ENCODE peak calls at places on chromosomes 6 and 20, in seven cellular contexts. P is GM12878, O is GM12892, A is ovary, S is lower leg skin, F is prostate gland, D is spleen. R is an unnamed sample.

GRCh38 chr6:89842228-89842627 is 12.5 kb downstream of the CASP8AP2 start:
- DNase-seq in D (no peak), A (no peak), P (no peak), O (no peak), F (no peak), S (no peak), R (no peak)

GRCh38 chr6:13355969-13356368 is 27.6 kb upstream of the TBC1D7 start:
- DNase-seq in O (peak), D (no peak), A (no peak), P (peak), S (no peak), F (no peak), R (no peak)

GRCh38 chr6:41939848-41940758 is 1.5 kb downstream of the CCND3 start:
- DNase-seq in S (no peak), F (no peak), A (no peak), P (no peak), D (peak), O (no peak), R (no peak)

GRCh38 chr6:169738204-169738971 is 13.0 kb downstream of the DYNLT2 start:
- DNase-seq in O (no peak), A (no peak), D (no peak), S (no peak), F (no peak), P (no peak), R (no peak)

GRCh38 chr6:17012421-17013225 is 89.2 kb upstream of the STMND1 start:
- DNase-seq in O (no peak), A (no peak), D (no peak), S (no peak), P (no peak), F (peak), R (no peak)

GRCh38 chr6:168785720-168786511 is 344.9 kb downstream of the SMOC2 start:
- DNase-seq in F (no peak), D (no peak), A (no peak), O (no peak), S (no peak), P (no peak), R (no peak)

GRCh38 chr6:141291322-141291721 is 841.4 kb upstream of the GJE1 start:
- DNase-seq in A (no peak), P (no peak), S (no peak), F (no peak), O (no peak), D (no peak), R (no peak)

GRCh38 chr20:11080010-11080409 is 406.2 kb upstream of the JAG1 start:
- DNase-seq in F (no peak), P (no peak), S (no peak), A (no peak), D (no peak), O (no peak), R (no peak)

GRCh38 chr6:9921366-9921765 is 493.5 kb downstream of the TFAP2A start:
- DNase-seq in D (no peak), O (no peak), F (no peak), P (no peak), A (no peak), S (no peak), R (no peak)

GRCh38 chr20:57106030-57106682 is 160.3 kb downstream of the BMP7 start:
- DNase-seq in F (no peak), A (no peak), D (no peak), S (no peak), P (no peak), O (no peak), R (no peak)

GRCh38 chr6:32965901-32966300 is 2.5 kb upstream of the BRD2 start:
- DNase-seq in D (no peak), F (no peak), O (no peak), P (no peak), A (no peak), S (no peak), R (no peak)

GRCh38 chr6:32968093-32968769 is at the start of gene BRD2:
- DNase-seq in O (peak), D (peak), S (peak), F (peak), A (peak), P (peak), R (peak)

GRCh38 chr6:32968770-32969684 is 633 bp downstream of the BRD2 start:
- DNase-seq in D (peak), A (peak), O (peak), P (no peak), F (peak), S (peak), R (peak)

GRCh38 chr6:32969685-32970412 is 1.5 kb downstream of the BRD2 start:
- DNase-seq in P (no peak), F (peak), O (no peak), S (peak), D (peak), A (peak), R (peak)

DNA sequence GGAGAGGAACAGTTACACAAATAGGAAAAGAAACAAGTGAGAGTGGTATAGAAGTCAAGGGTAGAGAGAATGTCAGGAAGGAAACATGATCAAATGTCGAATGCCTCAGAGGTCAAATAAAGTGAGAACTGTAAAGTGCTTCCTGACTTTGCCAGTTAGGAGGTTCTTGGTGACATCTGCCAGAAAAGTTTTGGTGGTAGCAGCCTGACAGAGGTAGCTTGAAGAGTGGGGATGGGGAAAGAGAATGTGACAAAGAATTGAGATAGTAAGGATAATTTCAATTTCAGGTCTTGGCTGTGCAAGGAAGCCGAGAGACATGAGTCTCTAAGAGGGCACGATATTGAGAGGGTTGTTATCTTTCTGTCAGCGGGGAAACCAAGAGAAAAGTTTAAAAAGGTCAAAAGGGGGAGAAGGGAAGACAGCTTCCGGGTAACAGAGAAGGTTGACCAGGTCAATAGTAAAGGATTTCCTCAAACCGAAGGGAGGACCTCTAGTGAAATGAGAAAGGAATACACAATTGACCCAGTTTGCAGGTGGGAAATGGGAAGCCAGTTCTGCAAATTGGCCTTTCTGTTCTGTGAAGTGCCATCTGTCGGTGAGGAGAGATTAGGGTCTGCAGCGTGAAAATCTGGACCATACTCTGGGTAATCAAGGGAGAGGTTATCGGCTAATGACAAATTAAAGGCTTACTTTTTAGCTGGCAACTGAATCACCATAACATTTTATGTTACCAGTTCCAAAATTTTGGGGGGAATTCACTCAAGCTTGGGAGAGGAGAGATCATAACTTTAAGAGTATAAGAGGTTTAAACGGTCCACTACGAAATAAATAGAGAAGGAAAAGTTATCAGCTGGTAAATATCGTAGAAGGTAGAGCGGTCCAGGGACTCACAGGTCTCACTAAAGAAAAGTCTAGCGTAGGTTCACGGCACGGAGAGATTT is 973 bp upstream of the BRD2 start:
- DNase-seq in S (no peak), D (no peak), P (no peak), A (no peak), F (no peak), O (no peak), R (no peak)
- TF ChIP-seq POLR2A in S (no peak), D (no peak), P (no peak), A (no peak), F (no peak), O (no peak), R (no peak)

GRCh38 chr20:62557999-62558408 is 82.2 kb upstream of the GATA5 start:
- DNase-seq in A (no peak), D (no peak), P (no peak), F (no peak), O (no peak), S (no peak), R (no peak)

GRCh38 chr20:62561182-62561581 is 81.1 kb upstream of the SLCO4A1 start:
- DNase-seq in P (no peak), O (no peak), F (no peak), A (no peak), S (no peak), D (no peak), R (no peak)

GRCh38 chr20:62560162-62560561 is 82.1 kb upstream of the SLCO4A1 start:
- DNase-seq in D (no peak), S (no peak), P (no peak), F (no peak), O (no peak), A (no peak), R (no peak)

GRCh38 chr20:62557425-62557824 is 81.6 kb upstream of the GATA5 start:
- DNase-seq in D (no peak), F (no peak), S (no peak), P (no peak), O (no peak), A (no peak), R (peak)

DNA sequence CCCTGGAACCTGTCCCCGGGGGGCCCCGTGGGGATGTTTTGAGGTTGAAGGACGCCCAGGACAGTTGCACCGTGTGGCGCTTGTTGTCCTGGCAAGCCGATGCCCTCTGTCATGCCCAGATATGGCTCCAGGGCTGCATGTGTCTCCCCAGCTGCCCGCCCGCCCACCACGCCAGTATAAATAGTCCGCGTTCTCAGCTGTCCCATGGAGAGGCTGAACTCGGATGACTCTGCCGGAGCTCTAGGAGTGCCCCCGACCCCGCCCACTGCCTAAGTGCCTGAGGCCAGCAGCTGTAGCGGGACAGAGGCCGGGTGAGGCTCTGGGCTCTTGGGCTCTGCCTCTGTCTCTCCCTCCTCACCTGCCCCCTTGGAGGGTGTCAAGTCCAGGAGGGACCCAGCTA is 83.0 kb upstream of the GATA5 start:
- DNase-seq in P (no peak), A (no peak), F (no peak), D (no peak), S (no peak), O (no peak), R (no peak)
- TF ChIP-seq POLR2A in P (no peak), A (no peak), F (no peak), D (no peak), S (no peak), O (no peak), R (no peak)

GRCh38 chr6:28896505-28897392 is 27.0 kb downstream of the TRIM27 start:
- DNase-seq in F (peak), O (peak), A (peak), S (peak), D (peak), P (no peak), R (no peak)

GRCh38 chr6:28900577-28901266 is 23.1 kb downstream of the TRIM27 start:
- DNase-seq in A (no peak), S (no peak), P (no peak), F (no peak), O (no peak), D (no peak), R (no peak)

GRCh38 chr6:28895131-28895812 is 28.5 kb downstream of the TRIM27 start:
- DNase-seq in P (peak), D (peak), O (peak), S (peak), A (peak), F (peak), R (peak)

GRCh38 chr6:28903686-28904085 is 20.1 kb downstream of the TRIM27 start:
- DNase-seq in P (no peak), F (no peak), D (no peak), S (no peak), A (no peak), O (no peak), R (no peak)

DNA sequence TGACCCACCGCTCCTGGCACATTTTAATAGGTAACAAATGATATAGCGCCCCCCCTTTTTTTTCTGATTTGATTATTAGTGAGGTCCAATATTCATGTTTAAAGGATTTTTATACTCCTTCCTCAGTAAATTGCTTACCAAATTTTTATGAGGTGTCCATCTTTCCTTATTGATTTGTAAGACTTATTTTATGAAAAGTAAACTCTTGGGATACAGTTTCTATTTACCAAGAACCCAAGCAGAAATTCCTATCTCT is 25.1 kb downstream of the TRIM27 start:
- DNase-seq in F (no peak), A (no peak), D (no peak), P (no peak), S (no peak), O (no peak), R (no peak)
- TF ChIP-seq POLR2A in F (no peak), A (no peak), D (no peak), P (no peak), S (no peak), O (no peak), R (no peak)

GRCh38 chr20:38952153-38952552 is 10.0 kb upstream of the DHX35 start:
- DNase-seq in D (no peak), F (no peak), S (no peak), P (no peak), O (no peak), A (no peak), R (no peak)
- TF ChIP-seq POLR2A in D (no peak), F (no peak), S (no peak), P (no peak), O (no peak), A (no peak), R (no peak)

GRCh38 chr6:50198245-50198644 is 148.5 kb upstream of the DEFB112 start:
- DNase-seq in A (no peak), P (no peak), S (no peak), O (no peak), F (no peak), D (peak), R (no peak)
- TF ChIP-seq POLR2A in A (no peak), P (no peak), S (no peak), O (no peak), F (no peak), D (no peak), R (no peak)

GRCh38 chr20:49568491-49569151 is 684 bp upstream of the PTGIS start:
- DNase-seq in P (no peak), A (peak), S (peak), O (no peak), F (no peak), D (no peak), R (no peak)
- TF ChIP-seq POLR2A in P (no peak), A (no peak), S (no peak), O (no peak), F (no peak), D (no peak), R (no peak)

GRCh38 chr6:162336359-162336758 is 391.2 kb downstream of the PRKN start:
- DNase-seq in A (no peak), D (no peak), F (no peak), O (no peak), P (no peak), S (no peak), R (no peak)

GRCh38 chr6:162343196-162343901 is 384.2 kb downstream of the PRKN start:
- DNase-seq in A (no peak), P (no peak), S (no peak), O (no peak), F (no peak), D (no peak), R (no peak)

GRCh38 chr6:162331911-162332310 is 395.7 kb downstream of the PRKN start:
- DNase-seq in F (no peak), D (no peak), O (no peak), A (no peak), P (no peak), S (no peak), R (no peak)

DNA sequence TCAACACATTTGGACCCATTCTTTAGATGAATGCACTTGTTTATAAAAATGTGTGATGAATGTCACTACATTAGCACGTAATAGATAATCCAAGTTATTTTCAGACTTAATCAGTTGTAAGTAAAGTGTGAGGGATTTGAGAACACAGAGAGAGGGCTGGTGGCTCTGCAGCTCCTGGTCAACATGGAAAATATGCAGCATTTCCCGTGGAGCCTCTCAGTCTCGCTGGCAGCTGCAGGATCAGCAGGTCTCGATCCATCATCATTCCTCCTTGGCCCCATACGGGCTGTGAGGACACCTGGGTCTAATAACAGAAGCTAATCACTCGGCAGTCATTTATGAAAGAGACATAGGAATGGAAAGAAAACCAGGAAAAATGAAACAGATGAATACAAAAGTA is 390.2 kb downstream of the PRKN start:
- DNase-seq in D (no peak), S (no peak), O (no peak), A (no peak), F (no peak), P (no peak), R (no peak)
- TF ChIP-seq POLR2A in D (no peak), S (no peak), O (no peak), A (no peak), F (no peak), P (no peak), R (no peak)